ENCODE peak calls at places on chromosomes 5 and 9, in nine cellular contexts. C is neuronal stem cell; T is heart left ventricle; D is CD4-positive, CD25-positive, alpha-beta regulatory T cell; Q is Calu3; S is NCI-H2081 treated with DMSO at 0.1 percent for 48 hours; R is activated T-cell treated with anti-CD3 and anti-CD28 coated beads for 48 hours; H is stimulated activated CD8-positive, alpha-beta memory T cell treated with anti-CD3 and anti-CD28 coated beads, Interleukin-12 subunit alpha, Interleukin-12 subunit beta, amount 100 ng/mL, for 4 hours; O is cardiac fibroblast. E is an unnamed sample.
A peak's percentile ranks its signal among the peaks of the same experiment; 100 is the strongest.

GRCh38 chr5:122187426-122187825 is 58.1 kb downstream of the ZNF474 start:
- DNase-seq in C (no peak), T (peak; percentile 32), D (no peak), Q (no peak), S (no peak), R (no peak), H (no peak), O (peak; percentile 28), E (no peak)

GRCh38 chr9:91949293-91949945 is 609 bp downstream of the ROR2 start:
- DNase-seq in C (peak; percentile 41), T (no peak), D (no peak), Q (no peak), S (no peak), R (no peak), H (no peak), O (no peak), E (no peak)

GRCh38 chr9:37608250-37608649 is 15.9 kb upstream of the TOMM5 start:
- DNase-seq in C (no peak), T (no peak), D (no peak), Q (no peak), S (no peak), R (no peak), H (no peak), O (no peak), E (no peak)

GRCh38 chr5:56405116-56405515 is 172.0 kb upstream of the ANKRD55 start:
- DNase-seq in C (peak; percentile 9), T (no peak), D (no peak), Q (no peak), S (no peak), R (no peak), H (no peak), O (no peak), E (no peak)

GRCh38 chr5:179599100-179599499 is 24.4 kb downstream of the HNRNPH1 start:
- DNase-seq in C (no peak), T (no peak), D (no peak), Q (no peak), S (no peak), R (no peak), H (no peak), O (no peak), E (no peak)

GRCh38 chr5:177447066-177447610 is 524 bp downstream of the PRR7 start:
- DNase-seq in C (peak; percentile 82), T (no peak), D (peak; percentile 64), Q (peak; percentile 82), S (peak; percentile 36), R (peak; percentile 67), H (peak; percentile 55), O (peak; percentile 18), E (peak; percentile 53)

GRCh38 chr5:141001466-141001853 is 35.2 kb downstream of the PCDHAC2 start:
- DNase-seq in C (no peak), T (no peak), D (no peak), Q (peak; percentile 60), S (no peak), R (no peak), H (no peak), O (no peak), E (peak; percentile 28)

GRCh38 chr5:10691826-10692785 is 68.9 kb downstream of the DAP start:
- DNase-seq in C (no peak), T (no peak), D (no peak), Q (no peak), S (no peak), R (no peak), H (no peak), O (peak; percentile 75), E (no peak)

GRCh38 chr9:95225016-95225745 is 92.3 kb downstream of the FANCC start:
- DNase-seq in C (no peak), T (no peak), D (no peak), Q (no peak), S (no peak), R (no peak), H (no peak), O (no peak), E (no peak)

GRCh38 chr5:34016243-34016642 is 8.4 kb upstream of the AMACR start:
- DNase-seq in C (no peak), T (no peak), D (no peak), Q (no peak), S (no peak), R (no peak), H (no peak), O (no peak), E (no peak)

E was measured in endothelial cell.